ENCODE peak calls at places on chromosome 3, in nine cellular contexts. One of them, this sample, is unnamed. For H3K9me3 and H3K36me3, the result is how much of the 10 kb centered on the place peaks cover.

GRCh38 chr3:186909078-186909853 is 21.1 kb upstream of the ST6GAL1 start:
- DNase-seq in aorta: no peak
- DNase-seq in naive thymus-derived CD4-positive, alpha-beta T cell: peak
- DNase-seq in upper lobe of right lung: no peak
- DNase-seq in CD8-positive, alpha-beta T cell: peak
- DNase-seq in MM.1S: peak
- DNase-seq in heart right ventricle: no peak
- DNase-seq in PC-9: peak
- DNase-seq in tibial artery: no peak
- DNase-seq in this sample: no peak

GRCh38 chr3:38094999-38095398 is 41.9 kb downstream of the ACAA1 start:
- DNase-seq in aorta: peak
- DNase-seq in naive thymus-derived CD4-positive, alpha-beta T cell: no peak
- DNase-seq in upper lobe of right lung: no peak
- DNase-seq in CD8-positive, alpha-beta T cell: no peak
- DNase-seq in MM.1S: no peak
- DNase-seq in heart right ventricle: no peak
- DNase-seq in PC-9: no peak
- DNase-seq in tibial artery: no peak
- DNase-seq in this sample: no peak

GRCh38 chr3:155308831-155309230 is 15.3 kb upstream of the STRIT1 start:
- DNase-seq in aorta: no peak
- DNase-seq in naive thymus-derived CD4-positive, alpha-beta T cell: no peak
- DNase-seq in upper lobe of right lung: no peak
- DNase-seq in CD8-positive, alpha-beta T cell: no peak
- DNase-seq in MM.1S: no peak
- DNase-seq in heart right ventricle: no peak
- DNase-seq in PC-9: no peak
- DNase-seq in tibial artery: no peak
- DNase-seq in this sample: no peak

GRCh38 chr3:10983219-10983916 is 9.2 kb upstream of the SLC6A1 start:
- DNase-seq in aorta: no peak
- DNase-seq in naive thymus-derived CD4-positive, alpha-beta T cell: no peak
- DNase-seq in upper lobe of right lung: no peak
- DNase-seq in CD8-positive, alpha-beta T cell: no peak
- DNase-seq in MM.1S: peak
- DNase-seq in heart right ventricle: no peak
- DNase-seq in PC-9: peak
- DNase-seq in tibial artery: no peak
- DNase-seq in this sample: no peak

GRCh38 chr3:125033135-125033534 is 22.7 kb downstream of the HEG1 start:
- DNase-seq in aorta: no peak
- DNase-seq in naive thymus-derived CD4-positive, alpha-beta T cell: no peak
- DNase-seq in upper lobe of right lung: no peak
- DNase-seq in CD8-positive, alpha-beta T cell: no peak
- DNase-seq in MM.1S: no peak
- DNase-seq in heart right ventricle: no peak
- DNase-seq in PC-9: no peak
- DNase-seq in tibial artery: no peak
- DNase-seq in this sample: no peak

GRCh38 chr3:89368846-89369245 is 261.4 kb downstream of the EPHA3 start:
- DNase-seq in aorta: no peak
- DNase-seq in naive thymus-derived CD4-positive, alpha-beta T cell: no peak
- DNase-seq in upper lobe of right lung: no peak
- DNase-seq in CD8-positive, alpha-beta T cell: no peak
- DNase-seq in MM.1S: no peak
- DNase-seq in heart right ventricle: no peak
- DNase-seq in PC-9: no peak
- DNase-seq in tibial artery: no peak
- DNase-seq in this sample: no peak

GRCh38 chr3:47421741-47422649 is 41.2 kb downstream of the PTPN23 start:
- DNase-seq in aorta: no peak
- DNase-seq in naive thymus-derived CD4-positive, alpha-beta T cell: no peak
- DNase-seq in upper lobe of right lung: peak
- DNase-seq in CD8-positive, alpha-beta T cell: no peak
- DNase-seq in MM.1S: no peak
- DNase-seq in heart right ventricle: peak
- DNase-seq in PC-9: no peak
- DNase-seq in tibial artery: no peak
- DNase-seq in this sample: no peak

GRCh38 chr3:120909602-120909878 is 1.5 kb downstream of the STXBP5L start:
- DNase-seq in aorta: no peak
- DNase-seq in naive thymus-derived CD4-positive, alpha-beta T cell: no peak
- DNase-seq in upper lobe of right lung: no peak
- DNase-seq in CD8-positive, alpha-beta T cell: no peak
- DNase-seq in MM.1S: no peak
- DNase-seq in heart right ventricle: no peak
- DNase-seq in PC-9: no peak
- DNase-seq in tibial artery: no peak
- DNase-seq in this sample: no peak

GRCh38 chr3:163838769-163839168 is 1239.5 kb downstream of the SI start:
- DNase-seq in aorta: no peak
- DNase-seq in naive thymus-derived CD4-positive, alpha-beta T cell: no peak
- DNase-seq in upper lobe of right lung: no peak
- DNase-seq in CD8-positive, alpha-beta T cell: no peak
- DNase-seq in MM.1S: no peak
- DNase-seq in heart right ventricle: no peak
- DNase-seq in PC-9: no peak
- DNase-seq in tibial artery: no peak
- DNase-seq in this sample: no peak

GRCh38 chr3:113054552-113054951 is 63.8 kb downstream of the GTPBP8 start:
- DNase-seq in aorta: no peak
- DNase-seq in naive thymus-derived CD4-positive, alpha-beta T cell: no peak
- DNase-seq in upper lobe of right lung: no peak
- DNase-seq in CD8-positive, alpha-beta T cell: no peak
- DNase-seq in MM.1S: no peak
- DNase-seq in heart right ventricle: no peak
- DNase-seq in PC-9: no peak
- DNase-seq in tibial artery: no peak
- DNase-seq in this sample: no peak

GRCh38 chr3:159726231-159726964 is 262.2 kb upstream of the IL12A start:
- DNase-seq in aorta: no peak
- DNase-seq in naive thymus-derived CD4-positive, alpha-beta T cell: no peak
- DNase-seq in upper lobe of right lung: no peak
- DNase-seq in CD8-positive, alpha-beta T cell: no peak
- DNase-seq in MM.1S: peak
- DNase-seq in heart right ventricle: no peak
- DNase-seq in PC-9: peak
- DNase-seq in tibial artery: no peak
- DNase-seq in this sample: peak

GRCh38 chr3:168678730-168679129 is 583.0 kb upstream of the GOLIM4 start:
- DNase-seq in aorta: no peak
- DNase-seq in naive thymus-derived CD4-positive, alpha-beta T cell: no peak
- DNase-seq in upper lobe of right lung: no peak
- DNase-seq in CD8-positive, alpha-beta T cell: no peak
- DNase-seq in MM.1S: no peak
- DNase-seq in heart right ventricle: no peak
- DNase-seq in PC-9: no peak
- DNase-seq in tibial artery: no peak
- DNase-seq in this sample: no peak

GRCh38 chr3:161415506-161416231 is 44.4 kb upstream of the SPTSSB start:
- DNase-seq in aorta: no peak
- DNase-seq in naive thymus-derived CD4-positive, alpha-beta T cell: no peak
- DNase-seq in upper lobe of right lung: no peak
- DNase-seq in CD8-positive, alpha-beta T cell: no peak
- DNase-seq in MM.1S: no peak
- DNase-seq in heart right ventricle: peak
- DNase-seq in PC-9: no peak
- DNase-seq in tibial artery: no peak
- DNase-seq in this sample: no peak

DNA sequence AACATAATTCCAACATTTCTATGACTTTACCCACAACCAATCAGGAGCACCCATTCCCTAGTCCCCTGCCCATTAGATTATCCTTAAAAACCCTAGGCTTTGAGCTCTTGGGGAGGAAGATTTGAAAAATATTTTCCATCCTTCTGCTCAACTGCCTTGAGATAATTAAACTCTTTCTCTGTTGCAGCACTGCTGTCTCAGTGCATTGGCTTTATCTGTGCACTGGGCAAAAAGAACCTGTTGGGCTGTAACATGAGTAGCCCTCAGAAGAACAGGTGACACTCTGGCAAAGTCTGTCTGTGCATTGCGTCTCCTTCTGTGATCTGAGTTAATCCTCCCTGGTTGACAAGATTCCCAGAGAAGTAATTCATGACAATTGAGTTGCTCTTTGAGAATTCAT is 83.9 kb downstream of the ZMAT3 start:
- DNase-seq in aorta: no peak
- DNase-seq in naive thymus-derived CD4-positive, alpha-beta T cell: no peak
- DNase-seq in upper lobe of right lung: no peak
- DNase-seq in CD8-positive, alpha-beta T cell: no peak
- DNase-seq in MM.1S: no peak
- DNase-seq in heart right ventricle: no peak
- DNase-seq in PC-9: no peak
- DNase-seq in tibial artery: no peak
- DNase-seq in this sample: no peak
- H3K9me3 ChIP-seq in aorta: under half
- H3K9me3 ChIP-seq in naive thymus-derived CD4-positive, alpha-beta T cell: under half
- H3K9me3 ChIP-seq in upper lobe of right lung: under half
- H3K9me3 ChIP-seq in CD8-positive, alpha-beta T cell: under half
- H3K9me3 ChIP-seq in MM.1S: under half
- H3K9me3 ChIP-seq in heart right ventricle: under half
- H3K9me3 ChIP-seq in PC-9: under half
- H3K9me3 ChIP-seq in tibial artery: under half
- H3K9me3 ChIP-seq in this sample: half or more

GRCh38 chr3:45477838-45478237 is 89.5 kb downstream of the LARS2 start:
- DNase-seq in aorta: no peak
- DNase-seq in naive thymus-derived CD4-positive, alpha-beta T cell: no peak
- DNase-seq in upper lobe of right lung: no peak
- DNase-seq in CD8-positive, alpha-beta T cell: no peak
- DNase-seq in MM.1S: no peak
- DNase-seq in heart right ventricle: no peak
- DNase-seq in PC-9: no peak
- DNase-seq in tibial artery: no peak
- DNase-seq in this sample: no peak

GRCh38 chr3:45480871-45481270 is 92.5 kb downstream of the LARS2 start:
- DNase-seq in aorta: no peak
- DNase-seq in naive thymus-derived CD4-positive, alpha-beta T cell: no peak
- DNase-seq in upper lobe of right lung: no peak
- DNase-seq in CD8-positive, alpha-beta T cell: no peak
- DNase-seq in MM.1S: no peak
- DNase-seq in heart right ventricle: no peak
- DNase-seq in PC-9: no peak
- DNase-seq in tibial artery: no peak
- DNase-seq in this sample: no peak

GRCh38 chr3:45482829-45483228 is 94.5 kb downstream of the LARS2 start:
- DNase-seq in aorta: no peak
- DNase-seq in naive thymus-derived CD4-positive, alpha-beta T cell: no peak
- DNase-seq in upper lobe of right lung: no peak
- DNase-seq in CD8-positive, alpha-beta T cell: no peak
- DNase-seq in MM.1S: no peak
- DNase-seq in heart right ventricle: no peak
- DNase-seq in PC-9: no peak
- DNase-seq in tibial artery: no peak
- DNase-seq in this sample: no peak

GRCh38 chr3:45479627-45480026 is 91.3 kb downstream of the LARS2 start:
- DNase-seq in aorta: no peak
- DNase-seq in naive thymus-derived CD4-positive, alpha-beta T cell: no peak
- DNase-seq in upper lobe of right lung: no peak
- DNase-seq in CD8-positive, alpha-beta T cell: no peak
- DNase-seq in MM.1S: no peak
- DNase-seq in heart right ventricle: no peak
- DNase-seq in PC-9: peak
- DNase-seq in tibial artery: no peak
- DNase-seq in this sample: no peak

GRCh38 chr3:45480218-45480617 is 91.8 kb downstream of the LARS2 start:
- DNase-seq in aorta: no peak
- DNase-seq in naive thymus-derived CD4-positive, alpha-beta T cell: no peak
- DNase-seq in upper lobe of right lung: no peak
- DNase-seq in CD8-positive, alpha-beta T cell: no peak
- DNase-seq in MM.1S: no peak
- DNase-seq in heart right ventricle: no peak
- DNase-seq in PC-9: peak
- DNase-seq in tibial artery: no peak
- DNase-seq in this sample: peak
- H3K36me3 ChIP-seq in aorta: under half
- H3K36me3 ChIP-seq in naive thymus-derived CD4-positive, alpha-beta T cell: under half
- H3K36me3 ChIP-seq in upper lobe of right lung: under half
- H3K36me3 ChIP-seq in CD8-positive, alpha-beta T cell: under half
- H3K36me3 ChIP-seq in MM.1S: under half
- H3K36me3 ChIP-seq in heart right ventricle: under half
- H3K36me3 ChIP-seq in PC-9: under half
- H3K36me3 ChIP-seq in tibial artery: under half
- H3K36me3 ChIP-seq in this sample: under half

DNA sequence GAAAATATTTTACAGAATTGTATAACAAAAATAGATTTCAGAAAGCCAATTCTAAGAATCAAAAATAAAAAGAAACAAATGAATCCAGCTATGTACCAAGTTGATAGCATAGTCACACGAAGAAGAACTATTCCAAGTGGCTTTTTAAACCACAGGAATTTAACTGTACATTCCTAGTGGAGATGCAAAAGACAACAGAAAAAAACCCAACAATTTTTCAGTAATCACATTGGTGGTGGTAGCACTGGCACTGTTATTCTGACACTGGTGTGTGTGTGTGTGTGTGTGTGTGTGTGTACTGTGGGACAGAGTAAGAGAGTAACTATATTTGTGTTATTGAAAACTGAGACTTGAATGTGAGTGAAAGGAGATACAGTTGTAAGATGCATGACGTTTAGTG is 9.1 kb downstream of the BFSP2 start:
- DNase-seq in aorta: no peak
- DNase-seq in naive thymus-derived CD4-positive, alpha-beta T cell: no peak
- DNase-seq in upper lobe of right lung: no peak
- DNase-seq in CD8-positive, alpha-beta T cell: no peak
- DNase-seq in MM.1S: no peak
- DNase-seq in heart right ventricle: no peak
- DNase-seq in PC-9: no peak
- DNase-seq in tibial artery: no peak
- DNase-seq in this sample: no peak
- H3K9me3 ChIP-seq in aorta: under half
- H3K9me3 ChIP-seq in naive thymus-derived CD4-positive, alpha-beta T cell: under half
- H3K9me3 ChIP-seq in upper lobe of right lung: under half
- H3K9me3 ChIP-seq in CD8-positive, alpha-beta T cell: under half
- H3K9me3 ChIP-seq in MM.1S: under half
- H3K9me3 ChIP-seq in heart right ventricle: under half
- H3K9me3 ChIP-seq in PC-9: under half
- H3K9me3 ChIP-seq in tibial artery: under half
- H3K9me3 ChIP-seq in this sample: under half

GRCh38 chr3:154307363-154307762 is 16.9 kb downstream of the DHX36 start:
- DNase-seq in aorta: no peak
- DNase-seq in naive thymus-derived CD4-positive, alpha-beta T cell: no peak
- DNase-seq in upper lobe of right lung: no peak
- DNase-seq in CD8-positive, alpha-beta T cell: no peak
- DNase-seq in MM.1S: no peak
- DNase-seq in heart right ventricle: no peak
- DNase-seq in PC-9: no peak
- DNase-seq in tibial artery: no peak
- DNase-seq in this sample: no peak

GRCh38 chr3:154304116-154304786 is 20.0 kb downstream of the DHX36 start:
- DNase-seq in aorta: no peak
- DNase-seq in naive thymus-derived CD4-positive, alpha-beta T cell: no peak
- DNase-seq in upper lobe of right lung: no peak
- DNase-seq in CD8-positive, alpha-beta T cell: no peak
- DNase-seq in MM.1S: peak
- DNase-seq in heart right ventricle: no peak
- DNase-seq in PC-9: no peak
- DNase-seq in tibial artery: no peak
- DNase-seq in this sample: no peak

GRCh38 chr3:154304936-154305335 is 19.4 kb downstream of the DHX36 start:
- DNase-seq in aorta: no peak
- DNase-seq in naive thymus-derived CD4-positive, alpha-beta T cell: no peak
- DNase-seq in upper lobe of right lung: no peak
- DNase-seq in CD8-positive, alpha-beta T cell: no peak
- DNase-seq in MM.1S: no peak
- DNase-seq in heart right ventricle: no peak
- DNase-seq in PC-9: no peak
- DNase-seq in tibial artery: no peak
- DNase-seq in this sample: no peak

GRCh38 chr3:154301556-154301955 is 22.7 kb downstream of the DHX36 start:
- DNase-seq in aorta: no peak
- DNase-seq in naive thymus-derived CD4-positive, alpha-beta T cell: no peak
- DNase-seq in upper lobe of right lung: no peak
- DNase-seq in CD8-positive, alpha-beta T cell: no peak
- DNase-seq in MM.1S: no peak
- DNase-seq in heart right ventricle: no peak
- DNase-seq in PC-9: no peak
- DNase-seq in tibial artery: no peak
- DNase-seq in this sample: no peak
- H3K36me3 ChIP-seq in aorta: under half
- H3K36me3 ChIP-seq in naive thymus-derived CD4-positive, alpha-beta T cell: under half
- H3K36me3 ChIP-seq in upper lobe of right lung: half or more
- H3K36me3 ChIP-seq in CD8-positive, alpha-beta T cell: half or more
- H3K36me3 ChIP-seq in MM.1S: under half
- H3K36me3 ChIP-seq in heart right ventricle: under half
- H3K36me3 ChIP-seq in PC-9: half or more
- H3K36me3 ChIP-seq in tibial artery: half or more
- H3K36me3 ChIP-seq in this sample: half or more

This sample was measured in left lung.